ENCODE peak calls at places on chromosome 9, in eight cellular contexts. Y, X, B, K, W, N, P and F are unnamed samples.

GRCh38 chr9:115015018-115015635 is 84.7 kb upstream of the TNFSF8 start:
- DNase-seq in Y (no peak), X (peak), B (no peak), K (peak), W (peak), N (peak), P (peak), F (no peak)

GRCh38 chr9:75422939-75423522 is 334.7 kb downstream of the OSTF1 start:
- DNase-seq in Y (no peak), X (no peak), B (no peak), K (no peak), W (no peak), N (no peak), P (no peak), F (no peak)

GRCh38 chr9:81847181-81847915 is 80.9 kb upstream of the SPATA31D4 start:
- DNase-seq in Y (no peak), X (no peak), B (no peak), K (no peak), W (no peak), N (no peak), P (no peak), F (no peak)

GRCh38 chr9:27094640-27095039 is 14.4 kb upstream of the TEK start:
- DNase-seq in Y (no peak), X (peak), B (no peak), K (no peak), W (no peak), N (peak), P (no peak), F (no peak)

GRCh38 chr9:117253256-117253655 is 161.6 kb downstream of the ASTN2 start:
- DNase-seq in Y (no peak), X (no peak), B (no peak), K (no peak), W (no peak), N (no peak), P (no peak), F (no peak)

GRCh38 chr9:71765693-71766092 is 2.6 kb downstream of the CEMIP2 start:
- DNase-seq in Y (no peak), X (peak), B (no peak), K (no peak), W (no peak), N (peak), P (no peak), F (no peak)

GRCh38 chr9:73183917-73184861 is 32.5 kb downstream of the ANXA1 start:
- DNase-seq in Y (no peak), X (peak), B (no peak), K (peak), W (no peak), N (no peak), P (peak), F (no peak)

GRCh38 chr9:10562581-10563343 is 50.0 kb downstream of the PTPRD start:
- DNase-seq in Y (no peak), X (peak), B (no peak), K (no peak), W (no peak), N (peak), P (no peak), F (no peak)

GRCh38 chr9:90774682-90775081 is 26.9 kb upstream of the SYK start:
- DNase-seq in Y (no peak), X (no peak), B (no peak), K (no peak), W (no peak), N (no peak), P (no peak), F (no peak)

GRCh38 chr9:81556923-81557322 is 132.4 kb downstream of the TLE1 start:
- DNase-seq in Y (no peak), X (no peak), B (no peak), K (no peak), W (no peak), N (no peak), P (no peak), F (no peak)

GRCh38 chr9:128713411-128713780 is 10.5 kb downstream of the ZDHHC12 start:
- DNase-seq in Y (peak), X (no peak), B (no peak), K (no peak), W (no peak), N (no peak), P (no peak), F (no peak)

GRCh38 chr9:109556786-109557185 is 58.7 kb upstream of the PTPN3 start:
- DNase-seq in Y (no peak), X (no peak), B (no peak), K (no peak), W (no peak), N (no peak), P (no peak), F (no peak)

GRCh38 chr9:123335986-123336329 is 20.0 kb upstream of the CRB2 start:
- DNase-seq in Y (no peak), X (no peak), B (no peak), K (no peak), W (no peak), N (no peak), P (no peak), F (no peak)

GRCh38 chr9:71202931-71203330 is 81.5 kb upstream of the TRPM3 start:
- DNase-seq in Y (no peak), X (no peak), B (no peak), K (no peak), W (no peak), N (no peak), P (no peak), F (no peak)

GRCh38 chr9:107784235-107784958 is 294.8 kb upstream of the KLF4 start:
- DNase-seq in Y (no peak), X (peak), B (no peak), K (peak), W (peak), N (peak), P (peak), F (no peak)

GRCh38 chr9:70257991-70258691 is 637 bp upstream of the SMC5 start:
- DNase-seq in Y (no peak), X (peak), B (no peak), K (no peak), W (peak), N (peak), P (peak), F (no peak)

GRCh38 chr9:22813520-22813919 is 366.9 kb downstream of the DMRTA1 start:
- DNase-seq in Y (no peak), X (peak), B (no peak), K (peak), W (no peak), N (peak), P (no peak), F (no peak)

GRCh38 chr9:137694962-137695875 is 76.4 kb downstream of the EHMT1 start:
- DNase-seq in Y (no peak), X (peak), B (no peak), K (peak), W (peak), N (no peak), P (peak), F (no peak)

GRCh38 chr9:79209012-79209411 is 362.8 kb upstream of the TLE4 start:
- DNase-seq in Y (no peak), X (no peak), B (no peak), K (no peak), W (no peak), N (no peak), P (no peak), F (no peak)

GRCh38 chr9:122463828-122464632 is 13.7 kb downstream of the OR1J1 start:
- DNase-seq in Y (no peak), X (no peak), B (no peak), K (peak), W (peak), N (peak), P (peak), F (no peak)

GRCh38 chr9:76400534-76401096 is 6.4 kb upstream of the RFK start:
- DNase-seq in Y (no peak), X (no peak), B (no peak), K (no peak), W (no peak), N (peak), P (no peak), F (no peak)

GRCh38 chr9:93660647-93661046 is 84.3 kb downstream of the PHF2 start:
- DNase-seq in Y (peak), X (no peak), B (no peak), K (no peak), W (no peak), N (no peak), P (no peak), F (no peak)

GRCh38 chr9:124574534-124574933 is 67.3 kb upstream of the NR5A1 start:
- DNase-seq in Y (no peak), X (no peak), B (no peak), K (no peak), W (no peak), N (peak), P (no peak), F (no peak)

GRCh38 chr9:16675131-16675530 is 195.3 kb downstream of the BNC2 start:
- DNase-seq in Y (no peak), X (no peak), B (no peak), K (no peak), W (no peak), N (no peak), P (no peak), F (no peak)

GRCh38 chr9:19027825-19028224 is 5.2 kb downstream of the SAXO1 start:
- DNase-seq in Y (no peak), X (no peak), B (no peak), K (no peak), W (no peak), N (no peak), P (no peak), F (no peak)

GRCh38 chr9:132509921-132510874 is 72.2 kb upstream of the BARHL1 start:
- DNase-seq in Y (no peak), X (peak), B (no peak), K (no peak), W (no peak), N (no peak), P (no peak), F (no peak)

GRCh38 chr9:127053057-127053821 is 69.2 kb downstream of the ANGPTL2 start:
- DNase-seq in Y (peak), X (no peak), B (peak), K (no peak), W (peak), N (no peak), P (no peak), F (no peak)

GRCh38 chr9:97602430-97602829 is 30.7 kb downstream of the TSTD2 start:
- DNase-seq in Y (no peak), X (no peak), B (no peak), K (no peak), W (no peak), N (no peak), P (no peak), F (no peak)

GRCh38 chr9:113381909-113382411 is 5.2 kb upstream of the HDHD3 start:
- DNase-seq in Y (no peak), X (no peak), B (no peak), K (no peak), W (no peak), N (peak), P (no peak), F (no peak)

GRCh38 chr9:134434896-134435506 is 108.7 kb downstream of the RXRA start:
- DNase-seq in Y (peak), X (peak), B (peak), K (peak), W (peak), N (peak), P (no peak), F (peak)

GRCh38 chr9:131732061-131732526 is 7.8 kb downstream of the RAPGEF1 start:
- DNase-seq in Y (peak), X (no peak), B (no peak), K (no peak), W (no peak), N (peak), P (no peak), F (no peak)

GRCh38 chr9:98807811-98808195 is 333 bp downstream of the GALNT12 start:
- DNase-seq in Y (no peak), X (no peak), B (no peak), K (no peak), W (no peak), N (no peak), P (no peak), F (no peak)

GRCh38 chr9:98807070-98807810 is at the start of gene GALNT12:
- DNase-seq in Y (peak), X (no peak), B (no peak), K (peak), W (no peak), N (no peak), P (peak), F (no peak)

GRCh38 chr9:98808411-98808815 is 943 bp downstream of the GALNT12 start:
- DNase-seq in Y (peak), X (no peak), B (no peak), K (no peak), W (no peak), N (no peak), P (peak), F (no peak)

GRCh38 chr9:98805506-98806272 is 1.8 kb upstream of the GALNT12 start:
- DNase-seq in Y (no peak), X (peak), B (no peak), K (no peak), W (no peak), N (peak), P (no peak), F (no peak)

GRCh38 chr9:98806394-98807069 is 938 bp upstream of the GALNT12 start:
- DNase-seq in Y (no peak), X (no peak), B (no peak), K (no peak), W (no peak), N (no peak), P (no peak), F (no peak)
- TF ChIP-seq CTCF in Y (no peak), X (peak), B (no peak), K (peak), W (no peak), N (peak), P (no peak), F (no peak)

GRCh38 chr9:136549010-136549980 is 3.4 kb upstream of the NOTCH1 start:
- DNase-seq in Y (no peak), X (no peak), B (no peak), K (no peak), W (no peak), N (no peak), P (no peak), F (no peak)

GRCh38 chr9:136550439-136551085 is 4.7 kb upstream of the NOTCH1 start:
- DNase-seq in Y (no peak), X (no peak), B (no peak), K (no peak), W (no peak), N (peak), P (no peak), F (no peak)

GRCh38 chr9:136553581-136553980 is 7.7 kb upstream of the NOTCH1 start:
- DNase-seq in Y (no peak), X (no peak), B (no peak), K (no peak), W (no peak), N (no peak), P (no peak), F (no peak)

GRCh38 chr9:136552117-136552685 is 6.4 kb upstream of the NOTCH1 start:
- DNase-seq in Y (peak), X (peak), B (no peak), K (no peak), W (no peak), N (peak), P (no peak), F (no peak)

GRCh38 chr9:136551401-136552116 is 5.7 kb upstream of the NOTCH1 start:
- DNase-seq in Y (peak), X (peak), B (no peak), K (peak), W (peak), N (peak), P (peak), F (no peak)
- H3K4me3 ChIP-seq in Y (peak), X (peak), B (peak), K (peak), W (no peak), N (peak), P (no peak), F (peak)

DNA sequence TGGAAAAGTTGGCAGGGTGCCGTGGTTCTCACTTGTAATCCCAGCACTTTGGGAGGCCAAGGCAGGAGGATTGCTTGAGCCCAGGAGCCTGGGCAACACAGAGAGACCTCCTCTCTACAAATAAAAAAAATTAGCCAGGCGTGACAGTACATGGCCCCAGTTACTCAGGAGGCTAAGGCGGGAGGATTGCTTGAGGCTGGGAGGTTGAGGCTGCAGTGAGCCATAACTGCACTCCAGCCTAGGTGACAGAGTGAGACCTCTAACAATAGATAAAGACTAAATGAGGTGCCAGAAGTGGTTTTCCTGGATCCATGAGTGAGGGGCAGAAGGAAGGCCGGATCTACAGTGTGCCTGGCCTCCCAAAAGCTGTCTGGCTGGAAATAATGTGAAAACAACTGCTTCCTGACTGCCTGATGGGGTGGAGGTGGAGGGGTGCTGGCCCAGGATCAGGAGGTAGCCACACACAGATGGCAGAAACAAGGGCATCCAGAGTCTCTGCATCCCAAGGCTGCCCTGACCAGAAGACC is 4.1 kb downstream of the SHB start:
- DNase-seq in Y (no peak), X (no peak), B (no peak), K (no peak), W (no peak), N (no peak), P (no peak), F (no peak)
- TF ChIP-seq CTCF in Y (no peak), X (no peak), B (no peak), K (no peak), W (no peak), N (no peak), P (no peak), F (no peak)

DNA sequence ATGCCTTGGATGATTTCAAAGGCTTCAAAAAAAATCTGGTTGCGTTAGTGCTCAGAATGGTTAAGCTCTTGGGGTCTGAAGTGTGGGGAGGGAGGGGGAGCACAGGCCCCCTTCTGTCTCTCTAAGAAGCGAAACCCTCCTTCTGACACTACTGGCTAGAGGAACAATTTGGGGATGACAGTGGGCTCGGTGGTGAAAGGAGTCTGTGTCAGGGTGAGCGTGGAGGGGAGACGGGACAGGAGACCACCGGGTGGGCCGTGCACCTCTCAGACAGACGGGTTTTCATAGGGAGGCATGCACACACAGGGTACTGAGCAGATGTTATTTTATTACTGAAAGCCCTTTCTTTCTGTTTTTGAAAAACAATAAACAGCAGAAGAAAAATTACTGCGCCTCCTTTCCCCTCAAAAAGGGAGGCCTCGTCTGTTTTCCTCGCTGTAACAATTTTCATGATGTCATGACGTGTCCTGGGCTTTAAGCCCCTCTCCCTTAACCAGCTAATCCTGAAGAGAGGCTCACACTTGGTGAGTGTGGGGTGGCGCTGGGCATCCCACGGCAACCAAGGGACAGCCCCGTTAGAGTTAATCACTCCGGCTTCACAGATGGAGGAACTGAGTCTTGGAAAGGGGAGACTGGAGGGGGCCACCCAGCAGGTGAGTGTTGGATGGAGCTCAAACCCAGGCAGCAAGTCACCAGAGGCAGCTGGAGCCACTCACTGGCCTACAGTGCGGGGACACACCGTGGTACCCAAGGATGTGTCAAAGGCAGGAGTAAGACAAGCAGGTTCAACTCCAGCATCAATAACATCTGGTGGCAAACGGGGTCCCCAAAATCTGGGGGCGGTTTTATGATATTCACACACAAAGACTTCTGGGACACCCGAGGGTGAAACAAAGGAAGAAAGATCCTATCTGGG is 53.4 kb downstream of the PTCH1 start:
- DNase-seq in Y (no peak), X (no peak), B (no peak), K (no peak), W (no peak), N (no peak), P (no peak), F (no peak)
- H3K4me3 ChIP-seq in Y (peak), X (peak), B (peak), K (no peak), W (no peak), N (no peak), P (peak), F (peak)

DNA sequence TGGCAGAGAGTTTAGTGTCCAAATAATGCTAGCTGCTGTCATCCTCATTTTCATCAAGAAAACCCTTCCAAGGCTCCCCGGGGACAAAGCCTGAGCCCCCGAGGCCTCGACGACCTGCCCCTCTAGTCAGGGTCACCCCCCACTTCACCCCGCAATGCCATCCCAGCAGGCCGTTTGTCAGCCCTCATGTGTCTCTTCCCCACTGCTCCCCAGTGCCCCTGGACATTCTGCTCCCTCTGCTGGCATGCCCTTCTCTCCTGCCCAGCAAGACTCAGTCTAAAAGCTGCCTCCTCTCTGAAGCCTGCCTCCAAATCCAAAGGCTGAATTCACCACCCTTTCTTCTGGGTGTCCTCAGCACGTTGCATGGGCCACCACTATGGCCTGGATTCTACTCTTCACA is 59.3 kb downstream of the PAX5 start:
- DNase-seq in Y (no peak), X (no peak), B (no peak), K (peak), W (no peak), N (no peak), P (no peak), F (no peak)
- TF ChIP-seq CTCF in Y (no peak), X (peak), B (no peak), K (peak), W (no peak), N (peak), P (peak), F (no peak)

GRCh38 chr9:95127249-95128176 is 190.0 kb downstream of the FANCC start:
- DNase-seq in Y (peak), X (peak), B (no peak), K (peak), W (peak), N (peak), P (peak), F (peak)
- H3K4me3 ChIP-seq in Y (peak), X (peak), B (peak), K (no peak), W (no peak), N (peak), P (no peak), F (peak)

DNA sequence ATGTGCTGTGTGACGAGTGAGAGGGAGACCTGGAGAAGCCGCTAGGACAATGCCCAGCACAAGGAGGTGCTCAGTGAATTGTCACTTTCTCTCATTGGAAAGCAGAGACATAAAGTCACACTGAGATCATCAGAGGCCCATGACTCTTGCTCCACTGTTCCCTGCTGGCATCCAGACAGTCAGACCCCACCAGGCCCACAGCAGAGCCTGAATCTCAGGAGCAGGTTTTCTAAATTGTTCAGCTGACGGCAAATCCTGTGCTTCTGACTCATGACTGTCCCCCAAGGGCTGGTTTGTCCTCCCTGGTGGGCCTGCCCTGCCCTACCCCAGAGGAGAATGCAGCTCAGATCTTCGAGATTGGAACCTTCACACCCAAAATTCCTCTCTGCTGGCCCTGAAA is 2.8 kb downstream of the PTGES start:
- DNase-seq in Y (no peak), X (no peak), B (no peak), K (peak), W (no peak), N (peak), P (no peak), F (no peak)
- TF ChIP-seq CTCF in Y (no peak), X (no peak), B (no peak), K (no peak), W (no peak), N (no peak), P (no peak), F (no peak)